ENCODE peak calls at places on chromosomes 6 and 20, in seven cellular contexts. One of them, this sample, is unnamed.

GRCh38 chr20:49482621-49483017 is at the start of gene KCNB1:
- DNase-seq in lower lobe of right lung: peak; percentile 60
- DNase-seq in breast epithelium: peak; percentile 57
- DNase-seq in A549: peak; percentile 31
- DNase-seq in heart left ventricle: peak; percentile 63
- DNase-seq in gastrocnemius medialis: peak; percentile 37
- DNase-seq in uterus: peak; percentile 81
- DNase-seq in this sample: no peak

GRCh38 chr6:816510-817084 is 123.7 kb upstream of the EXOC2 start:
- DNase-seq in gastrocnemius medialis: no peak
- DNase-seq in lower lobe of right lung: peak; percentile 51
- DNase-seq in uterus: no peak
- DNase-seq in heart left ventricle: no peak
- DNase-seq in A549: no peak
- DNase-seq in breast epithelium: no peak
- DNase-seq in this sample: no peak

GRCh38 chr20:44388466-44389023 is 33.0 kb downstream of the HNF4A start:
- DNase-seq in heart left ventricle: peak; percentile 70
- DNase-seq in gastrocnemius medialis: peak; percentile 62
- DNase-seq in uterus: peak; percentile 46
- DNase-seq in breast epithelium: no peak
- DNase-seq in A549: peak; percentile 84
- DNase-seq in lower lobe of right lung: peak; percentile 77
- DNase-seq in this sample: peak; percentile 88

GRCh38 chr20:14288341-14289330 is 48.8 kb downstream of the FLRT3 start:
- DNase-seq in uterus: no peak
- DNase-seq in A549: peak; percentile 42
- DNase-seq in gastrocnemius medialis: no peak
- DNase-seq in breast epithelium: no peak
- DNase-seq in lower lobe of right lung: no peak
- DNase-seq in heart left ventricle: no peak
- DNase-seq in this sample: no peak

GRCh38 chr20:45791668-45792512 is at the start of the genes DNTTIP1 and WFDC3:
- DNase-seq in A549: peak; percentile 93
- DNase-seq in uterus: peak; percentile 92
- DNase-seq in breast epithelium: peak; percentile 89
- DNase-seq in lower lobe of right lung: peak; percentile 97
- DNase-seq in gastrocnemius medialis: peak; percentile 88
- DNase-seq in heart left ventricle: peak; percentile 95
- DNase-seq in this sample: peak; percentile 97

GRCh38 chr6:14512246-14512645 is 394.7 kb downstream of the CD83 start:
- DNase-seq in A549: no peak
- DNase-seq in heart left ventricle: no peak
- DNase-seq in gastrocnemius medialis: no peak
- DNase-seq in uterus: no peak
- DNase-seq in breast epithelium: no peak
- DNase-seq in lower lobe of right lung: no peak
- DNase-seq in this sample: no peak

GRCh38 chr6:170212956-170213636 is 77.8 kb downstream of the DLL1 start:
- DNase-seq in A549: no peak
- DNase-seq in lower lobe of right lung: no peak
- DNase-seq in gastrocnemius medialis: no peak
- DNase-seq in breast epithelium: no peak
- DNase-seq in heart left ventricle: no peak
- DNase-seq in uterus: peak; percentile 9
- DNase-seq in this sample: peak; percentile 56

GRCh38 chr6:79385893-79386292 is 151.3 kb downstream of the LCA5 start:
- DNase-seq in uterus: no peak
- DNase-seq in lower lobe of right lung: no peak
- DNase-seq in breast epithelium: no peak
- DNase-seq in A549: no peak
- DNase-seq in gastrocnemius medialis: no peak
- DNase-seq in heart left ventricle: no peak
- DNase-seq in this sample: no peak

GRCh38 chr6:39037082-39037487 is 11.5 kb upstream of the GLP1R start:
- DNase-seq in uterus: no peak
- DNase-seq in breast epithelium: no peak
- DNase-seq in gastrocnemius medialis: no peak
- DNase-seq in lower lobe of right lung: no peak
- DNase-seq in heart left ventricle: no peak
- DNase-seq in A549: no peak
- DNase-seq in this sample: no peak

GRCh38 chr6:53741417-53741816 is 53.4 kb upstream of the LRRC1 start:
- DNase-seq in gastrocnemius medialis: no peak
- DNase-seq in heart left ventricle: no peak
- DNase-seq in A549: no peak
- DNase-seq in lower lobe of right lung: peak; percentile 78
- DNase-seq in uterus: no peak
- DNase-seq in breast epithelium: no peak
- DNase-seq in this sample: no peak

GRCh38 chr6:151664390-151664789 is 143.1 kb upstream of the ESR1 start:
- DNase-seq in gastrocnemius medialis: no peak
- DNase-seq in breast epithelium: no peak
- DNase-seq in lower lobe of right lung: no peak
- DNase-seq in A549: no peak
- DNase-seq in heart left ventricle: no peak
- DNase-seq in uterus: no peak
- DNase-seq in this sample: no peak

GRCh38 chr20:32945710-32946221 is 58.5 kb downstream of the SUN5 start:
- DNase-seq in uterus: no peak
- DNase-seq in heart left ventricle: no peak
- DNase-seq in lower lobe of right lung: no peak
- DNase-seq in breast epithelium: no peak
- DNase-seq in A549: no peak
- DNase-seq in gastrocnemius medialis: no peak
- DNase-seq in this sample: no peak

GRCh38 chr20:37534401-37535157 is 6.9 kb upstream of the BLCAP start:
- DNase-seq in uterus: no peak
- DNase-seq in A549: peak; percentile 79
- DNase-seq in heart left ventricle: no peak
- DNase-seq in gastrocnemius medialis: no peak
- DNase-seq in breast epithelium: no peak
- DNase-seq in lower lobe of right lung: no peak
- DNase-seq in this sample: peak; percentile 50

GRCh38 chr6:145547596-145548325 is 187.6 kb downstream of the EPM2A start:
- DNase-seq in A549: no peak
- DNase-seq in heart left ventricle: peak; percentile 33
- DNase-seq in uterus: no peak
- DNase-seq in lower lobe of right lung: no peak
- DNase-seq in breast epithelium: no peak
- DNase-seq in gastrocnemius medialis: no peak
- DNase-seq in this sample: no peak

DNA sequence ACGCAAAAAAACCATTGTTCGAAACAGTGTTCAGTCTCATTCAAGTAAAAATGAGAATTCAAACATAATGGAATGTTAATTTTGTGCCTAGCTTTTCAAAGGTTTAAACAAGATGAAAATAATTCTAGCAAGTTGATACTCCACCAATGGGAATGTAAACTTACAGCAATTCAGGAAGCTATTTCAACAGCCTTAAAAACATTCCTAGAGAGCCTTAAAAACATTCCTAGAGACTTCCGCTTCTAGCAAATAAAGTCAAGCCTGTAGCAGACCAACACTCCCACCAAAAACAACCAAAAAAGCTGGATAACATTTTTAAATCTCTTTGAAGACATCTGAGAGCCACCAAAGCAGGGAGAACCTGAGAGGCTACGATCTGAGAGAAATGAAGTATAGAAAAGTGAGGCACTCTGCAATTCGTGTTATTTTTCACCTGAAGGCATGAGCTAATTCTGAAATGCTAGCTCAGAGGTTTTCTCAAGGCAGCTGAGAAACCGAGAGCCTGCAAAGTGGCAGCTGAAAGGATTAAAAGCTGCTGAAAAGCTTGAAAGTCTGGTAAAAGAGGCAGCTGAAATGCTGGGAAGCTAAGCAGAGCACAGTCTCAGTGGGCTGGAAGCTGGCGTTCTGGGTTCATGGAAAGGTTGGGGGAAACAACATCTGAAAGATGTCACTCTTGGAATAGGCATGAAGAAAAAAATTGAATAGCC is 20.9 kb downstream of the GPR63 start:
- DNase-seq in breast epithelium: no peak
- DNase-seq in gastrocnemius medialis: no peak
- DNase-seq in A549: no peak
- DNase-seq in uterus: no peak
- DNase-seq in heart left ventricle: no peak
- DNase-seq in lower lobe of right lung: no peak
- DNase-seq in this sample: no peak
- H3K27ac ChIP-seq in breast epithelium: no peak overlapping the region
- H3K27ac ChIP-seq in gastrocnemius medialis: no peak overlapping the region
- H3K27ac ChIP-seq in A549: no peak overlapping the region
- H3K27ac ChIP-seq in uterus: no peak overlapping the region
- H3K27ac ChIP-seq in heart left ventricle: no peak overlapping the region
- H3K27ac ChIP-seq in lower lobe of right lung: no peak overlapping the region
- H3K27ac ChIP-seq in this sample: no peak overlapping the region

DNA sequence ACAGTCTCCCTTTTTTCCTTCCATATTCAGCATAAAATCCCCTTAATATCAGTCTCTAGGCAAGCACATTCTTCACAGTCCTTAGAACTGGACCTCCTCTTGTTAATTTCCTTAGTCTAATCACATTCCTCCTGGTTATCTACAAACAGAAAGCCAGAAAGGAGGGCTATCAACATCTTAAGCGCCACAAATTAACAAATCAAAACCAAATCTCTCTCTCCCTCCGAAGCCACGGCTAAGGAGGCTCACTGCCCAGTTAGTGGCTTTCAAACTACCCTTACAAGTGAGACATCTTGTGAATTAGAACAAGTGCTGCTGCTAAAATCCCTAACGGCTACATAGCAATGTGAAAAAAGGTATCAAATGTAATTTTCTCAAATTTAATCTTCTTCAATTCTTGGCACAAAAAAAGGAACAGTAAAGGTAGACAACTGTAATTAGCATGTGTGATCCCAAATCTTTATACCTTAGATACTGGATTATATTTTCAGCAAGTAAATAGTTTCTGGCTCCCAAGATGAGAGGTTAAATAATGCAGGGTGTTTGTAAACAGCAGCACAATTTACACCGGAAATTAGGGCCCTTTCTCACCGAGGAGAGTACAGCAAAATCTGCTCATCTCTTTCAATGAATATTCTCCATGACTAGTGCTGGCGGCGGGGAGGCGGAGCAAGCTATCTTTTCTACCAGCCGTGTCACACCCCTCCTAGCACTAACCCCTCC is 1.4 kb upstream of the TRIM39 start:
- DNase-seq in uterus: no peak
- DNase-seq in heart left ventricle: peak; percentile 46
- DNase-seq in A549: peak; percentile 66
- DNase-seq in gastrocnemius medialis: no peak
- DNase-seq in breast epithelium: no peak
- DNase-seq in lower lobe of right lung: peak; percentile 58
- DNase-seq in this sample: peak; percentile 86
- H3K4me1 ChIP-seq in uterus: no peaks in the 10 kb centered on the region
- H3K4me1 ChIP-seq in heart left ventricle: peaks cover 5% of the 10 kb centered on the region
- H3K4me1 ChIP-seq in A549: peaks cover 29% of the 10 kb centered on the region
- H3K4me1 ChIP-seq in gastrocnemius medialis: peaks cover 35% of the 10 kb centered on the region
- H3K4me1 ChIP-seq in breast epithelium: peaks cover 6% of the 10 kb centered on the region
- H3K4me1 ChIP-seq in lower lobe of right lung: peaks cover 49% of the 10 kb centered on the region
- H3K4me1 ChIP-seq in this sample: peaks cover 71% of the 10 kb centered on the region

GRCh38 chr6:107330190-107330589 is 129.2 kb downstream of the PDSS2 start:
- DNase-seq in breast epithelium: no peak
- DNase-seq in lower lobe of right lung: peak; percentile 49
- DNase-seq in gastrocnemius medialis: no peak
- DNase-seq in heart left ventricle: no peak
- DNase-seq in uterus: no peak
- DNase-seq in A549: no peak
- DNase-seq in this sample: no peak

GRCh38 chr6:107331409-107332386 is 127.7 kb downstream of the PDSS2 start:
- DNase-seq in gastrocnemius medialis: no peak
- DNase-seq in lower lobe of right lung: no peak
- DNase-seq in heart left ventricle: no peak
- DNase-seq in uterus: no peak
- DNase-seq in breast epithelium: no peak
- DNase-seq in A549: no peak
- DNase-seq in this sample: no peak

GRCh38 chr6:107328081-107328480 is 131.3 kb downstream of the PDSS2 start:
- DNase-seq in breast epithelium: no peak
- DNase-seq in lower lobe of right lung: no peak
- DNase-seq in A549: no peak
- DNase-seq in heart left ventricle: no peak
- DNase-seq in gastrocnemius medialis: no peak
- DNase-seq in uterus: no peak
- DNase-seq in this sample: no peak

GRCh38 chr6:107333491-107333890 is 125.9 kb downstream of the PDSS2 start:
- DNase-seq in lower lobe of right lung: no peak
- DNase-seq in heart left ventricle: no peak
- DNase-seq in uterus: no peak
- DNase-seq in A549: no peak
- DNase-seq in breast epithelium: no peak
- DNase-seq in gastrocnemius medialis: no peak
- DNase-seq in this sample: no peak

DNA sequence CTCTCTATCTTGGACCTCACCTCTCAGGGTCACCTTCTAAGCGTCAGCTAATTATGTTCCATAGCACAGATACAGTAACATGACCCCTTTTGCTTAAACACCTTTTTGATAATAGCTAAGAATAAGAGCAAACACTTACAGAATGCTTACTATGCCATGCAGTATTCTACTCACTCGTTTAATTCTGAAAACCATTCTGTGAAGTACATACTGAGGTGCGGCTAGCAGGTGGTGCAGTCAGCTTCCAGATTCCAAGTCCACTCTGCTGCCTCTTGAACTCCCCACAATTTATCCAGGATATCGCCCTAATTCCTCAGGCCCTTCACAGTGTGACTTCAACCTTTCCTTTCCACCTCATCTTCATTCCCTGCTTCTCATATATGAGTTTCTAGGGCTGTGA is 130.3 kb downstream of the PDSS2 start:
- DNase-seq in A549: no peak
- DNase-seq in breast epithelium: no peak
- DNase-seq in gastrocnemius medialis: no peak
- DNase-seq in heart left ventricle: no peak
- DNase-seq in uterus: no peak
- DNase-seq in lower lobe of right lung: no peak
- DNase-seq in this sample: no peak
- H3K27ac ChIP-seq in A549: no peak overlapping the region
- H3K27ac ChIP-seq in breast epithelium: no peak overlapping the region
- H3K27ac ChIP-seq in gastrocnemius medialis: no peak overlapping the region
- H3K27ac ChIP-seq in heart left ventricle: no peak overlapping the region
- H3K27ac ChIP-seq in uterus: no peak overlapping the region
- H3K27ac ChIP-seq in lower lobe of right lung: peak overlapping the region; percentile 15
- H3K27ac ChIP-seq in this sample: no peak overlapping the region

DNA sequence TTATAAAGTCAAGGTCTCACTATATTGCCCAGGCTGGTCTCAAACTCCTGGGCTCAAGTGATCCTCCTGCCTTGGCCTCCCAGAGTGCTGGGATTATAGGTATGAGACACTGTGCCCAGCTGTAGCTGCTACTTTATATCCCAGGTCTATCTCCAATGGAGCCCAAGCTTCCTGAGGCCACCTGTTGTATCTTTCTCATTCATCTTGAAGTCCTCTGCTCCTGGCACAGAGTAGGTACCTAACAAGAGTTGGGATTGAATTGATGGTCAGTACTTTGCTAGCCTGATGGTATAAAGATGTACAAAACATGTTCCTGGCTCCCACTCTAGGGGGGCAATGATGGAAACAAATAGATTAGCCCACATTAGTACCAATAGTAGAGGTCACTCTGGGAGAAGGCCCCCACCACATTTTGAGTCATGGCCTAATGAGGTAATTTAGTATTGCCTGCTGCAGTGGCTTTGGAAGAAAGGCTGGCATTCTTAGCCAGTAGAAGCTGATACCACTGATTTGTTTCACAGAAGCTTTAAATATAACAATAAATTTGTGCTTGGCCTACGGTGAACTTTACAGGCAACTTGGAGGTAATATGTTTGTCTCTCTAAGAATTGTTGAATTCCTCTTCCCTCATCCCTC is 5.4 kb downstream of the PTPN1 start:
- DNase-seq in heart left ventricle: no peak
- DNase-seq in A549: no peak
- DNase-seq in gastrocnemius medialis: no peak
- DNase-seq in lower lobe of right lung: no peak
- DNase-seq in breast epithelium: no peak
- DNase-seq in uterus: no peak
- DNase-seq in this sample: no peak
- H3K4me1 ChIP-seq in heart left ventricle: peaks cover 5% of the 10 kb centered on the region
- H3K4me1 ChIP-seq in A549: peaks cover 33% of the 10 kb centered on the region
- H3K4me1 ChIP-seq in gastrocnemius medialis: peaks cover 83% of the 10 kb centered on the region
- H3K4me1 ChIP-seq in lower lobe of right lung: peaks cover 95% of the 10 kb centered on the region
- H3K4me1 ChIP-seq in breast epithelium: no peaks in the 10 kb centered on the region
- H3K4me1 ChIP-seq in uterus: peaks cover 10% of the 10 kb centered on the region
- H3K4me1 ChIP-seq in this sample: peaks cover 98% of the 10 kb centered on the region